ENCODE peak calls at places on chromosomes 2 and 18, in nine cellular contexts. J, W, R, O, Z, V, U, G and C are unnamed samples.
A peak's percentile ranks its signal among the peaks of the same experiment; 100 is the strongest.

GRCh38 chr2:24836706-24837105 is 43.5 kb downstream of the CENPO start:
- DNase-seq in W (no peak), J (no peak), V (no peak), G (no peak), Z (no peak), R (no peak), O (no peak), U (no peak), C (no peak)

GRCh38 chr2:37982147-37982582 is 57.1 kb downstream of the RMDN2 start:
- DNase-seq in O (peak; percentile 3), V (no peak), G (peak; percentile 26), J (peak; percentile 35), U (peak; percentile 24), Z (peak; percentile 71), W (peak; percentile 65), R (peak; percentile 28), C (peak; percentile 95)

GRCh38 chr2:112680666-112681101 is 34.9 kb downstream of the SLC20A1 start:
- DNase-seq in G (no peak), V (no peak), Z (no peak), U (no peak), W (no peak), J (no peak), O (no peak), R (no peak), C (no peak)

GRCh38 chr18:78522507-78522906 is 457.1 kb upstream of the SALL3 start:
- DNase-seq in O (no peak), G (no peak), W (no peak), V (no peak), J (no peak), Z (no peak), R (no peak), U (no peak), C (no peak)

GRCh38 chr2:10909050-10909995 is 2.4 kb upstream of the KCNF1 start:
- DNase-seq in R (no peak), J (no peak), V (no peak), Z (no peak), O (no peak), W (no peak), U (peak; percentile 91), G (no peak), C (no peak)

GRCh38 chr2:58633576-58634365 is 392.6 kb upstream of the FANCL start:
- DNase-seq in U (no peak), Z (no peak), V (no peak), J (no peak), W (no peak), O (no peak), G (no peak), R (peak; percentile 58), C (no peak)

GRCh38 chr2:37389984-37390765 is 45.7 kb downstream of the QPCT start:
- DNase-seq in V (no peak), J (peak; percentile 10), R (peak; percentile 91), W (peak; percentile 54), G (no peak), U (peak; percentile 10), O (no peak), Z (no peak), C (peak; percentile 88)

GRCh38 chr2:186853871-186854435 is 5.0 kb upstream of the ZSWIM2 start:
- DNase-seq in W (peak; percentile 21), Z (no peak), R (peak; percentile 13), G (no peak), V (no peak), O (no peak), U (no peak), J (no peak), C (no peak)

GRCh38 chr2:46329803-46330775 is 32.9 kb downstream of the EPAS1 start:
- DNase-seq in W (peak; percentile 88), G (no peak), V (no peak), J (no peak), O (no peak), R (peak; percentile 96), U (no peak), Z (no peak), C (no peak)

GRCh38 chr2:75655861-75656260 is 9.3 kb downstream of the MRPL19 start:
- DNase-seq in J (no peak), R (no peak), O (no peak), Z (no peak), W (no peak), V (no peak), G (no peak), U (no peak), C (no peak)

GRCh38 chr2:203033395-203033794 is 18.7 kb downstream of the NBEAL1 start:
- DNase-seq in W (no peak), O (no peak), R (no peak), Z (no peak), G (no peak), J (no peak), V (no peak), U (no peak), C (no peak)

GRCh38 chr2:229713371-229714079 is 830 bp downstream of the DNER start:
- DNase-seq in V (no peak), U (no peak), G (no peak), J (no peak), W (no peak), Z (no peak), O (no peak), R (no peak), C (no peak)

GRCh38 chr2:36704475-36705150 is 8.1 kb downstream of the VIT start:
- DNase-seq in R (no peak), O (no peak), G (no peak), V (no peak), J (no peak), U (no peak), W (no peak), Z (no peak), C (peak; percentile 89)

GRCh38 chr2:174815524-174815923 is 51.3 kb upstream of the CHRNA1 start:
- DNase-seq in U (no peak), Z (no peak), J (no peak), W (no peak), G (no peak), V (no peak), O (no peak), R (peak; percentile 51), C (no peak)

GRCh38 chr2:160157861-160158813 is 41.9 kb downstream of the ITGB6 start:
- DNase-seq in V (no peak), Z (no peak), J (no peak), W (no peak), U (no peak), G (no peak), O (no peak), R (no peak), C (no peak)

GRCh38 chr2:143960177-143960576 is 559.7 kb downstream of the ZEB2 start:
- DNase-seq in Z (no peak), R (peak; percentile 22), G (no peak), W (no peak), O (no peak), V (no peak), U (no peak), J (no peak), C (no peak)

GRCh38 chr2:48482774-48483173 is 47.2 kb upstream of the STON1 start:
- DNase-seq in J (no peak), R (peak; percentile 32), G (peak; percentile 74), Z (peak; percentile 32), W (no peak), O (no peak), U (peak; percentile 62), V (no peak), C (no peak)

GRCh38 chr2:190625691-190626090 is 23.2 kb upstream of the NAB1 start:
- DNase-seq in V (no peak), G (no peak), R (no peak), J (no peak), U (no peak), Z (no peak), O (no peak), W (no peak), C (no peak)

GRCh38 chr2:142875642-142876041 is 1.8 kb upstream of the KYNU start:
- DNase-seq in Z (no peak), J (no peak), G (no peak), V (no peak), R (no peak), U (no peak), O (no peak), W (no peak), C (no peak)

GRCh38 chr2:99722726-99723125 is 232.9 kb upstream of the REV1 start:
- DNase-seq in U (no peak), G (no peak), O (no peak), R (no peak), J (no peak), Z (no peak), V (no peak), W (no peak), C (no peak)

GRCh38 chr18:75121266-75121665 is 87.7 kb downstream of the PTGR3 start:
- DNase-seq in U (no peak), O (no peak), G (no peak), R (no peak), J (no peak), Z (no peak), W (no peak), V (no peak), C (no peak)

GRCh38 chr2:187769437-187769836 is 215.2 kb upstream of the TFPI start:
- DNase-seq in W (no peak), Z (no peak), J (no peak), V (no peak), U (no peak), G (no peak), O (no peak), R (no peak), C (no peak)

GRCh38 chr2:20069756-20070155 is 18.3 kb upstream of the LAPTM4A start:
- DNase-seq in J (no peak), Z (no peak), G (no peak), R (no peak), O (no peak), U (no peak), V (no peak), W (no peak), C (no peak)

GRCh38 chr2:203605302-203605701 is 70.2 kb upstream of the RAPH1 start:
- DNase-seq in R (no peak), J (no peak), V (no peak), W (no peak), O (no peak), U (no peak), Z (no peak), G (no peak), C (no peak)

GRCh38 chr18:63160172-63160995 is 159.2 kb downstream of the BCL2 start:
- DNase-seq in O (no peak), G (no peak), R (no peak), J (no peak), V (no peak), Z (no peak), W (no peak), U (no peak), C (no peak)

GRCh38 chr2:20427931-20428526 is 18.8 kb upstream of the RHOB start:
- DNase-seq in W (no peak), V (no peak), Z (no peak), G (no peak), U (no peak), J (no peak), R (no peak), O (no peak), C (peak; percentile 80)

GRCh38 chr2:48248251-48248933 is 281.6 kb upstream of the STON1 start:
- DNase-seq in Z (no peak), J (no peak), V (no peak), R (peak; percentile 93), W (peak; percentile 83), O (no peak), U (peak; percentile 84), G (peak; percentile 56), C (no peak)

GRCh38 chr18:48782381-48782841 is 168.4 kb downstream of the SMAD7 start:
- DNase-seq in O (no peak), J (no peak), U (no peak), V (no peak), Z (no peak), W (no peak), R (no peak), G (no peak), C (no peak)

GRCh38 chr2:188937228-188938220 is 36.6 kb upstream of the COL3A1 start:
- DNase-seq in O (no peak), Z (no peak), R (peak; percentile 68), V (no peak), G (no peak), W (peak; percentile 96), U (no peak), J (no peak), C (no peak)

GRCh38 chr2:237128026-237128703 is 42.5 kb downstream of the COPS8 start:
- DNase-seq in U (no peak), R (peak; percentile 99), G (no peak), O (no peak), V (no peak), Z (peak; percentile 96), W (peak; percentile 100), J (no peak), C (peak; percentile 97)

GRCh38 chr18:22391571-22392359 is 25.9 kb downstream of the CTAGE1 start:
- DNase-seq in O (no peak), V (no peak), W (peak; percentile 83), Z (no peak), R (peak; percentile 81), J (no peak), U (no peak), G (no peak), C (no peak)